ENCODE peak calls at places on chromosome X, in four cellular contexts. M is WTC11, K is HepG2, X is K562. H is an unnamed sample.

GRCh38 chrX:55111578-55112254 is 22.9 kb downstream of the PAGE2 start:
- DNase-seq in M (no peak), X (no peak), K (peak), H (no peak)

GRCh38 chrX:39904816-39905474 is 192.8 kb downstream of the BCOR start:
- DNase-seq in M (no peak), K (no peak), X (no peak), H (no peak)

GRCh38 chrX:48945517-48946348 is 11.7 kb downstream of the OTUD5 start:
- DNase-seq in X (peak), K (peak), M (peak), H (peak)

GRCh38 chrX:1424452-1424851 is 28.3 kb downstream of the ASMTL start:
- DNase-seq in X (no peak), K (no peak), M (no peak), H (no peak)

GRCh38 chrX:150547511-150548115 is 20.8 kb upstream of the MTM1 start:
- DNase-seq in M (peak), X (peak), K (no peak), H (peak)

GRCh38 chrX:55033429-55033828 is 2.7 kb upstream of the ALAS2 start:
- DNase-seq in M (no peak), K (no peak), X (no peak), H (no peak)

GRCh38 chrX:106619797-106620196 is 8.0 kb downstream of the RADX start:
- DNase-seq in K (no peak), X (no peak), M (no peak), H (no peak)

GRCh38 chrX:150767475-150768131 is 74.4 kb downstream of the MTMR1 start:
- DNase-seq in K (no peak), X (peak), M (no peak), H (no peak)

GRCh38 chrX:101764538-101764937 is 104.9 kb upstream of the ARMCX2 start:
- DNase-seq in K (no peak), M (no peak), X (no peak), H (no peak)

GRCh38 chrX:10579018-10579752 is 41.2 kb downstream of the MID1 start:
- DNase-seq in K (peak), X (no peak), M (no peak), H (no peak)

GRCh38 chrX:8879750-8880149 is 78.6 kb upstream of the FAM9A start:
- DNase-seq in K (peak), X (peak), M (peak), H (peak)

DNA sequence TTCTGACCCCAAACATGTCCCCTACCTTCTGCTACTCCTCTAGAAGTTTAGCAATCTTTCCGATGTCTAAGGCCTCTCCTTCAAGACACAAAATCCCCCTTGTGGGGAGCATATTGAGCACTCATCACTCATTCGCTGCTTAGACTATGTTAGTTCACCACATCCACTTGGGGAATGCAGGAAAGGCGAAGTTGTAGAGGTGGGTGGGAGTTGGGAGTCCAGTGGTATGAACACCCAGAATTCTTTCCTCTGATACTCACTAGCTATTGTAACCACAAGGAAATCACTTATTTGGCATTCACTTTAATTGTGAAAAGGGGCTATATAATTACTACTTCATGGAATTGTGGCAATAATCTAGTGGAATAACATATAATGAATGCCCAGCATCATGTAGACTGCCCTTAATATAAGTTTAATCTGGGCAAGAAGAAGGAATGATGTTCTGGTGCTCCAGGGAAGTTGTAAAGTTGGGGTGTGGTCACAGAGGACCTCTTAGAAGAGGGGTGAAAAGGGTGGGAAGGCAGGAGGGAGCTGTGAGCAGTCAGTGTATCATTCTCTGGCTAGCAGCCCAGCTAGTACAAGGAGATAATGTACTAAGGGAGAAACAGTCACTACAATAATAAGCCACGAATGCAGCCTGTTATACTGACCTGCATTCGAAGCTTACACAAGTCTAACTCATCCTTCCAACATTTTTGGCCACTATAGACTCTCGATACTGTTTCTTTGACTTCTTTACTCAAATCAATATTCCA is 468.2 kb upstream of the DIPK2B start:
- DNase-seq in X (no peak), M (no peak), K (no peak), H (no peak)
- TF ChIP-seq FOXJ3 in X (no peak), M (no peak), K (no peak), H (no peak)

DNA sequence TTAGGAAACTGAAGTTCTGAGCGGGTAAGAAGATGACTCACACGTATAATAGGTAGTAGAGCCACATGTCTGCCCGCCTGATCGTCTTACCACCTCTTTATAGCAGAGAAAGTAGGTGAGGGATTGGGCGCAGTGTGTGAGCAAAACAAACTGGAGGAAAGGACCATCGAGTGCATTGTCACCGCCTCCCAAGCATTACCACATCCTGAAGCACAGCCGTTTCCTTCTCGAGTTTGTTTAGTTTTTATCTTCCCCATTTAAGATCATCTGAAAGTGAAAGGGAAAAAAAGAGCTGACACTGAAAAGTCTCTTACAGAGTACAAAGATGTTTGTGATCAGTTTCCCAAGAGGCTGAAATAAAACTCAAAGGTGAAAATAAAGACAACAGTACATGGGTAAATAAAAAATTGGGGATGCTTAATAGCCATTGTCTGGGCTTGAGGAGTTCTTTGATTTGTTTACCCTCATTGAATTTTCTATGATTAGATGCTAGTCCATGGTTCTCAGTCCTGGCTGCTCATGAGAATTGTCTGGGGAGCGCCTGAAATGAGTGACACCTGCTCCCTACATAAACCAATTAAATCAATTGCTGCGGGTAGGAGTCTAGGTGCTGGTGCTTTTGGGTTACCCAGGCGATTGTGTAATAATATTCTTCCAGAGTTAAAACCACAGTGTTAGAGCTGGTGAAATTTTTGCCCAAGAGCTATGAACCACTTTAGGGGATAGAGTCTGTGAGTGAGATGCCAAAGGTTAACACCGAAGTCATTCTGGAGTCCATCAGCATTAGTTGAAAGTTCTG is 15.0 kb downstream of the PDK3 start:
- DNase-seq in X (no peak), K (no peak), M (no peak), H (no peak)
- TF ChIP-seq FOXJ3 in X (no peak), K (no peak), M (no peak), H (no peak)

GRCh38 chrX:123851010-123851409 is 8.8 kb upstream of the XIAP start:
- DNase-seq in M (no peak), K (no peak), X (no peak), H (no peak)

GRCh38 chrX:123849096-123849495 is 10.8 kb upstream of the XIAP start:
- DNase-seq in M (no peak), X (no peak), K (no peak), H (no peak)

GRCh38 chrX:123846598-123847038 is 13.2 kb upstream of the XIAP start:
- DNase-seq in M (no peak), K (no peak), X (no peak), H (no peak)
- TF ChIP-seq FOXJ3 in M (no peak), K (no peak), X (no peak), H (no peak)

DNA sequence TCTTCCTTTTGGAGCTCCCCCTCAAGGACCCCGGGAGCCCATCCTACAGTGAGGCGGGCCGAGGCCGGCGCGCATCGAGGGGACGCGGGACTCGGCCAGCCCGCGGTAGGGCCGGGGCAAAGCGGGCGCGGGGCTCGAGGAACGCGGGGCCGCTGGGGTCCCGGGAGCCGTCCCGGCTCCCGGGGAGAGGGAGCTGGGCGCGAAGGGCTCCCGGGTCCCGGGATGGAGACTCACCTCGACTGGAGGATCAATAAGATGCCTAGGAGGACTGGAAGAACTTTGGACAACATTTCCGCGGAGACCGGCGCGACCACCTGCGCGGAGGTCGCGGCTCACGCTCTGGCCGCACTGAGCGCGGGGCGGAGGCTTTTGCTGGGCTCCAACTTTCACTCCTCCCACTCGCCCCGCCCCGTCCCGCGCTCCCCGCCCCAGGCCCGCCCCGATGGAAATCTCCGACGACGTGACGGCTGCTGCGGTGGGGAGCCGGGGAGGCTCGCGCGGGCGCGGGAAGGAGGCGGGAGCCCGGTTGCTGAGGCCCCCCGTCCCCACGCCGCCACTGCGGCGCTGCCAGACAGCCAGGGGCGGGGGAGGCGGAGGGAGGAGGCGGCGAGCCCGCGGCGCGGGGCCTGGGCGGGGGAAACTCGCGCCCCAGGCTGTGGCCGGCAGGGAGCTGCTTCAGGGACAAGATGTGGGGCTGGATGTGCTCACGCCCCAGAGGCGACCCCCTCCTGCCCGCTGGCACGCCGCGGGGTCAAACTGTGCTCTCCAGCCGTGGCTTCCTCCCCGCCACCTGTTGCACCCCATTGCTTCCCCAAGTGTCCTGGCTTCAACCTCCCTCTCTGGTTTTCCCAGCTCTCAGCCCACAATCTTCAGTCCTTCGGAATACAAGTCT is at the start of gene GABRE:
- DNase-seq in X (peak), K (no peak), M (peak), H (peak)
- TF ChIP-seq FOXJ3 in X (no peak), K (no peak), M (no peak), H (no peak)

GRCh38 chrX:50769389-50770063 is 44.5 kb downstream of the SHROOM4 start:
- DNase-seq in K (no peak), M (no peak), X (no peak), H (no peak)
- TF ChIP-seq FOXJ3 in K (no peak), M (no peak), X (no peak), H (no peak)